ENCODE peak calls at places on chromosomes 4 and X, in nine cellular contexts. One of them, this sample, is unnamed.

GRCh38 chrX:8879750-8880149 is 78.6 kb upstream of the FAM9A start:
- DNase-seq in H9: peak; percentile 48
- DNase-seq in neural progenitor cell: peak; percentile 28
- DNase-seq in lung: no peak
- DNase-seq in CD4-positive, alpha-beta T cell: peak; percentile 4
- DNase-seq in PC-9: peak; percentile 24
- DNase-seq in H1: no peak
- DNase-seq in gastrocnemius medialis: no peak
- DNase-seq in thoracic aorta: no peak
- DNase-seq in this sample: peak; percentile 39

GRCh38 chr4:37476256-37476655 is 209.9 kb downstream of the RELL1 start:
- DNase-seq in neural progenitor cell: no peak
- DNase-seq in H1: no peak
- DNase-seq in gastrocnemius medialis: no peak
- DNase-seq in H9: no peak
- DNase-seq in lung: no peak
- DNase-seq in thoracic aorta: no peak
- DNase-seq in PC-9: no peak
- DNase-seq in CD4-positive, alpha-beta T cell: no peak
- DNase-seq in this sample: no peak

GRCh38 chr4:7240341-7240740 is 48.0 kb downstream of the SORCS2 start:
- DNase-seq in thoracic aorta: no peak
- DNase-seq in H9: no peak
- DNase-seq in PC-9: no peak
- DNase-seq in lung: no peak
- DNase-seq in H1: no peak
- DNase-seq in neural progenitor cell: no peak
- DNase-seq in CD4-positive, alpha-beta T cell: no peak
- DNase-seq in gastrocnemius medialis: no peak
- DNase-seq in this sample: no peak

GRCh38 chr4:69689530-69690111 is 36.6 kb upstream of the UGT2A1 start:
- DNase-seq in lung: no peak
- DNase-seq in H9: no peak
- DNase-seq in thoracic aorta: no peak
- DNase-seq in H1: no peak
- DNase-seq in PC-9: no peak
- DNase-seq in neural progenitor cell: peak; percentile 36
- DNase-seq in gastrocnemius medialis: no peak
- DNase-seq in CD4-positive, alpha-beta T cell: no peak
- DNase-seq in this sample: peak; percentile 58

GRCh38 chr4:94957030-94957429 is 199.3 kb downstream of the BMPR1B start:
- DNase-seq in gastrocnemius medialis: no peak
- DNase-seq in neural progenitor cell: peak; percentile 66
- DNase-seq in H1: no peak
- DNase-seq in CD4-positive, alpha-beta T cell: no peak
- DNase-seq in thoracic aorta: no peak
- DNase-seq in H9: peak; percentile 28
- DNase-seq in PC-9: no peak
- DNase-seq in lung: no peak
- DNase-seq in this sample: no peak

GRCh38 chr4:182144621-182145359 is 98.4 kb upstream of the TENM3 start:
- DNase-seq in gastrocnemius medialis: no peak
- DNase-seq in CD4-positive, alpha-beta T cell: no peak
- DNase-seq in neural progenitor cell: peak; percentile 53
- DNase-seq in H1: no peak
- DNase-seq in lung: no peak
- DNase-seq in thoracic aorta: no peak
- DNase-seq in PC-9: no peak
- DNase-seq in H9: peak; percentile 36
- DNase-seq in this sample: peak; percentile 24

GRCh38 chrX:9525511-9526248 is 60.8 kb downstream of the TBL1X start:
- DNase-seq in H1: no peak
- DNase-seq in H9: no peak
- DNase-seq in lung: no peak
- DNase-seq in neural progenitor cell: peak; percentile 61
- DNase-seq in PC-9: no peak
- DNase-seq in gastrocnemius medialis: no peak
- DNase-seq in CD4-positive, alpha-beta T cell: no peak
- DNase-seq in thoracic aorta: no peak
- DNase-seq in this sample: no peak

GRCh38 chr4:96356591-96357360 is 516.9 kb downstream of the PDHA2 start:
- DNase-seq in neural progenitor cell: no peak
- DNase-seq in PC-9: no peak
- DNase-seq in CD4-positive, alpha-beta T cell: no peak
- DNase-seq in gastrocnemius medialis: no peak
- DNase-seq in thoracic aorta: no peak
- DNase-seq in H1: no peak
- DNase-seq in lung: no peak
- DNase-seq in H9: no peak
- DNase-seq in this sample: no peak

GRCh38 chrX:118652717-118653116 is 74.7 kb upstream of the IL13RA1 start:
- DNase-seq in thoracic aorta: no peak
- DNase-seq in H9: no peak
- DNase-seq in PC-9: peak; percentile 21
- DNase-seq in neural progenitor cell: no peak
- DNase-seq in lung: no peak
- DNase-seq in H1: no peak
- DNase-seq in gastrocnemius medialis: no peak
- DNase-seq in CD4-positive, alpha-beta T cell: no peak
- DNase-seq in this sample: no peak

GRCh38 chrX:114626323-114626722 is 42.4 kb downstream of the HTR2C start:
- DNase-seq in CD4-positive, alpha-beta T cell: no peak
- DNase-seq in H1: no peak
- DNase-seq in gastrocnemius medialis: no peak
- DNase-seq in neural progenitor cell: peak; percentile 39
- DNase-seq in PC-9: no peak
- DNase-seq in thoracic aorta: no peak
- DNase-seq in lung: no peak
- DNase-seq in H9: no peak
- DNase-seq in this sample: peak; percentile 3

GRCh38 chr4:98027827-98028226 is 115.4 kb downstream of the STPG2 start:
- DNase-seq in gastrocnemius medialis: no peak
- DNase-seq in neural progenitor cell: peak; percentile 11
- DNase-seq in H9: no peak
- DNase-seq in H1: no peak
- DNase-seq in thoracic aorta: no peak
- DNase-seq in lung: no peak
- DNase-seq in CD4-positive, alpha-beta T cell: no peak
- DNase-seq in PC-9: peak; percentile 0
- DNase-seq in this sample: peak; percentile 6

GRCh38 chr4:98026362-98026761 is 116.9 kb downstream of the STPG2 start:
- DNase-seq in neural progenitor cell: no peak
- DNase-seq in gastrocnemius medialis: no peak
- DNase-seq in thoracic aorta: no peak
- DNase-seq in PC-9: no peak
- DNase-seq in CD4-positive, alpha-beta T cell: no peak
- DNase-seq in lung: no peak
- DNase-seq in H9: no peak
- DNase-seq in H1: no peak
- DNase-seq in this sample: no peak

DNA sequence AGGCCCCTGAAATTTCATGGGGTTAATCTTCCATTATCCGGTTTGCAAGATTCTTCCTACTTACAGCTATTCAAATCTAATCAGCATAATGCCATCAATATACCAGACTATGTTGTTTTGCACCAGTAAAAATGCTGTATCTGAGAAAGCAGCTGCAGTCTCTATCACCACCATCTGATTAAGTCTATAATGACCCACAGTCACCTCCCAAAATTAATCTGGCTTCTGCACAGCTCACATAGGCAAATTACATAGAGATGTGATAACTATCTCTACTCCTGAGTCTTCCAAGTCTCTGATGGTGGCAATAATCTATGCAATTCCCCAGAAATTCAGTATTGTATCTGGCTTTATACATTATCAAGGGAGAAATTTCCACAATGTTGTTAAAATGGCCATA is 113.2 kb downstream of the STPG2 start:
- DNase-seq in lung: no peak
- DNase-seq in CD4-positive, alpha-beta T cell: no peak
- DNase-seq in H1: no peak
- DNase-seq in gastrocnemius medialis: no peak
- DNase-seq in H9: no peak
- DNase-seq in thoracic aorta: no peak
- DNase-seq in neural progenitor cell: no peak
- DNase-seq in PC-9: no peak
- DNase-seq in this sample: no peak
- TF ChIP-seq CTCF in lung: no peak
- TF ChIP-seq CTCF in CD4-positive, alpha-beta T cell: no peak
- TF ChIP-seq CTCF in H1: no peak
- TF ChIP-seq CTCF in gastrocnemius medialis: no peak
- TF ChIP-seq CTCF in H9: no peak
- TF ChIP-seq CTCF in thoracic aorta: no peak
- TF ChIP-seq CTCF in neural progenitor cell: no peak
- TF ChIP-seq CTCF in PC-9: no peak
- TF ChIP-seq CTCF in this sample: no peak

GRCh38 chrX:43973249-43973672 is at the start of gene NDP:
- DNase-seq in lung: no peak
- DNase-seq in thoracic aorta: no peak
- DNase-seq in H9: no peak
- DNase-seq in CD4-positive, alpha-beta T cell: no peak
- DNase-seq in neural progenitor cell: peak; percentile 39
- DNase-seq in PC-9: no peak
- DNase-seq in gastrocnemius medialis: no peak
- DNase-seq in H1: no peak
- DNase-seq in this sample: peak; percentile 33

GRCh38 chrX:43968347-43968746 is 4.8 kb downstream of the NDP start:
- DNase-seq in lung: no peak
- DNase-seq in gastrocnemius medialis: no peak
- DNase-seq in thoracic aorta: no peak
- DNase-seq in H1: no peak
- DNase-seq in PC-9: no peak
- DNase-seq in neural progenitor cell: no peak
- DNase-seq in CD4-positive, alpha-beta T cell: no peak
- DNase-seq in H9: no peak
- DNase-seq in this sample: no peak

GRCh38 chrX:43970528-43970927 is 2.7 kb downstream of the NDP start:
- DNase-seq in PC-9: no peak
- DNase-seq in H9: no peak
- DNase-seq in lung: no peak
- DNase-seq in neural progenitor cell: no peak
- DNase-seq in thoracic aorta: no peak
- DNase-seq in gastrocnemius medialis: no peak
- DNase-seq in H1: no peak
- DNase-seq in CD4-positive, alpha-beta T cell: no peak
- DNase-seq in this sample: no peak

GRCh38 chrX:43971966-43972961 is 926 bp downstream of the NDP start:
- DNase-seq in neural progenitor cell: no peak
- DNase-seq in thoracic aorta: no peak
- DNase-seq in lung: no peak
- DNase-seq in gastrocnemius medialis: no peak
- DNase-seq in H1: no peak
- DNase-seq in CD4-positive, alpha-beta T cell: no peak
- DNase-seq in PC-9: no peak
- DNase-seq in H9: no peak
- DNase-seq in this sample: no peak

GRCh38 chrX:43969504-43970501 is 3.4 kb downstream of the NDP start:
- DNase-seq in H9: no peak
- DNase-seq in CD4-positive, alpha-beta T cell: no peak
- DNase-seq in gastrocnemius medialis: no peak
- DNase-seq in H1: no peak
- DNase-seq in thoracic aorta: no peak
- DNase-seq in lung: no peak
- DNase-seq in PC-9: peak; percentile 40
- DNase-seq in neural progenitor cell: peak; percentile 79
- DNase-seq in this sample: no peak
- H3K27ac ChIP-seq in H9: no peak overlapping the region
- H3K27ac ChIP-seq in CD4-positive, alpha-beta T cell: no peak overlapping the region
- H3K27ac ChIP-seq in gastrocnemius medialis: no peak overlapping the region
- H3K27ac ChIP-seq in H1: no peak overlapping the region
- H3K27ac ChIP-seq in thoracic aorta: no peak overlapping the region
- H3K27ac ChIP-seq in lung: no peak overlapping the region
- H3K27ac ChIP-seq in PC-9: no peak overlapping the region
- H3K27ac ChIP-seq in neural progenitor cell: peak overlapping the region; percentile 90
- H3K27ac ChIP-seq in this sample: no peak overlapping the region

GRCh38 chrX:111114806-111115205 is 18.8 kb downstream of the PAK3 start:
- DNase-seq in gastrocnemius medialis: no peak
- DNase-seq in PC-9: no peak
- DNase-seq in H9: no peak
- DNase-seq in thoracic aorta: no peak
- DNase-seq in neural progenitor cell: no peak
- DNase-seq in CD4-positive, alpha-beta T cell: no peak
- DNase-seq in H1: no peak
- DNase-seq in lung: no peak
- DNase-seq in this sample: no peak
- H3K27me3 ChIP-seq in gastrocnemius medialis: no peaks in the 10 kb centered on the region
- H3K27me3 ChIP-seq in PC-9: no peaks in the 10 kb centered on the region
- H3K27me3 ChIP-seq in H9: no peaks in the 10 kb centered on the region
- H3K27me3 ChIP-seq in thoracic aorta: no peaks in the 10 kb centered on the region
- H3K27me3 ChIP-seq in neural progenitor cell: no peaks in the 10 kb centered on the region
- H3K27me3 ChIP-seq in CD4-positive, alpha-beta T cell: no peaks in the 10 kb centered on the region
- H3K27me3 ChIP-seq in H1: no peaks in the 10 kb centered on the region
- H3K27me3 ChIP-seq in lung: no peaks in the 10 kb centered on the region
- H3K27me3 ChIP-seq in this sample: peaks cover 6% of the 10 kb centered on the region

GRCh38 chr4:164997324-164997723 is 19.9 kb upstream of the TRIM61 start:
- DNase-seq in H1: no peak
- DNase-seq in gastrocnemius medialis: no peak
- DNase-seq in CD4-positive, alpha-beta T cell: no peak
- DNase-seq in lung: no peak
- DNase-seq in H9: no peak
- DNase-seq in thoracic aorta: no peak
- DNase-seq in PC-9: no peak
- DNase-seq in neural progenitor cell: no peak
- DNase-seq in this sample: peak; percentile 45
- TF ChIP-seq CTCF in H1: peak; percentile 35
- TF ChIP-seq CTCF in gastrocnemius medialis: no peak
- TF ChIP-seq CTCF in CD4-positive, alpha-beta T cell: no peak
- TF ChIP-seq CTCF in lung: no peak
- TF ChIP-seq CTCF in H9: peak; percentile 32
- TF ChIP-seq CTCF in thoracic aorta: no peak
- TF ChIP-seq CTCF in PC-9: peak; percentile 41
- TF ChIP-seq CTCF in neural progenitor cell: peak; percentile 17
- TF ChIP-seq CTCF in this sample: peak; percentile 40

DNA sequence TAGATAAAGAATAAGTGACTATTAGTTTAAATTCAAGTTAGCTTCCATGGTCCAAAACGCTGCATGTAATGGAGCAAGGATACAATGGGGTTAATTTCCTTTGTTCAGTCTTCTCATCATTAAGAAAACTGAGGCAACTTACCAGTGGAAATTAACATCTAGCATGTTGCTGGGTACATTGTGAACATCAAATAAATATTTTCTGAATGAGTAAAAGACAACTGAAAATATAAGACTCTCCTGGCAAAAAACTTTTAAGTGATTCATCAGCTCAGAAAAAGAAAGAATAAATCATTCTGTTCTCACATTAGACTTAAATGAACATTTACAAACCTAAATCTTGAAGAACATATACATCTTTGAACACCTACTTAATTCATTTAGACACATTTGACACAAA is 138.4 kb upstream of the ETNPPL start:
- DNase-seq in thoracic aorta: no peak
- DNase-seq in lung: no peak
- DNase-seq in H9: no peak
- DNase-seq in CD4-positive, alpha-beta T cell: no peak
- DNase-seq in gastrocnemius medialis: no peak
- DNase-seq in PC-9: no peak
- DNase-seq in H1: no peak
- DNase-seq in neural progenitor cell: no peak
- DNase-seq in this sample: no peak
- H3K27ac ChIP-seq in thoracic aorta: no peak overlapping the region
- H3K27ac ChIP-seq in lung: no peak overlapping the region
- H3K27ac ChIP-seq in H9: no peak overlapping the region
- H3K27ac ChIP-seq in CD4-positive, alpha-beta T cell: no peak overlapping the region
- H3K27ac ChIP-seq in gastrocnemius medialis: no peak overlapping the region
- H3K27ac ChIP-seq in PC-9: no peak overlapping the region
- H3K27ac ChIP-seq in H1: no peak overlapping the region
- H3K27ac ChIP-seq in neural progenitor cell: no peak overlapping the region
- H3K27ac ChIP-seq in this sample: no peak overlapping the region

GRCh38 chr4:80188801-80189458 is 8.4 kb upstream of the PRDM8 start:
- DNase-seq in thoracic aorta: no peak
- DNase-seq in PC-9: no peak
- DNase-seq in CD4-positive, alpha-beta T cell: no peak
- DNase-seq in H1: no peak
- DNase-seq in gastrocnemius medialis: no peak
- DNase-seq in lung: no peak
- DNase-seq in H9: no peak
- DNase-seq in neural progenitor cell: no peak
- DNase-seq in this sample: no peak
- H3K27me3 ChIP-seq in thoracic aorta: no peaks in the 10 kb centered on the region
- H3K27me3 ChIP-seq in PC-9: no peaks in the 10 kb centered on the region
- H3K27me3 ChIP-seq in CD4-positive, alpha-beta T cell: no peaks in the 10 kb centered on the region
- H3K27me3 ChIP-seq in H1: peaks cover 98% of the 10 kb centered on the region
- H3K27me3 ChIP-seq in gastrocnemius medialis: peaks cover 87% of the 10 kb centered on the region
- H3K27me3 ChIP-seq in lung: peaks cover 4% of the 10 kb centered on the region
- H3K27me3 ChIP-seq in H9: peaks cover 96% of the 10 kb centered on the region
- H3K27me3 ChIP-seq in neural progenitor cell: peaks cover 100% of the 10 kb centered on the region
- H3K27me3 ChIP-seq in this sample: peaks cover 28% of the 10 kb centered on the region